ENCODE peak calls at places on chromosome 5, in eight cellular contexts. W, Y, L, S, V, G, O and T are unnamed samples.

GRCh38 chr5:116137544-116138378 is 52.9 kb downstream of the COMMD10 start:
- DNase-seq in S (no peak), L (peak), Y (no peak), V (no peak), W (peak), O (no peak), G (peak), T (no peak)

GRCh38 chr5:16750445-16750844 is 133.6 kb upstream of the RETREG1 start:
- DNase-seq in L (no peak), G (no peak), S (no peak), O (no peak), W (no peak), V (no peak), Y (no peak), T (no peak)

GRCh38 chr5:111142932-111143331 is 50.8 kb downstream of the WDR36 start:
- DNase-seq in W (peak), Y (no peak), V (no peak), G (peak), L (no peak), O (no peak), S (no peak), T (no peak)

GRCh38 chr5:159451197-159452052 is 121.1 kb upstream of the IL12B start:
- DNase-seq in V (no peak), O (no peak), Y (no peak), W (peak), L (peak), G (peak), S (peak), T (no peak)

GRCh38 chr5:6365142-6365976 is 13.0 kb downstream of the MED10 start:
- DNase-seq in V (no peak), Y (no peak), G (peak), W (peak), O (no peak), S (peak), L (peak), T (no peak)

GRCh38 chr5:55218966-55219365 is 8.1 kb downstream of the MCIDAS start:
- DNase-seq in L (peak), S (no peak), G (no peak), O (no peak), Y (no peak), W (no peak), V (no peak), T (peak)

GRCh38 chr5:90134892-90135291 is 274.7 kb downstream of the CETN3 start:
- DNase-seq in Y (no peak), W (peak), O (peak), G (peak), L (no peak), V (no peak), S (peak), T (peak)

GRCh38 chr5:89372176-89372575 is 489.2 kb upstream of the MEF2C start:
- DNase-seq in S (no peak), O (no peak), V (no peak), Y (no peak), G (peak), W (no peak), L (no peak), T (no peak)

GRCh38 chr5:139670369-139671095 is 22.4 kb downstream of the CXXC5 start:
- DNase-seq in S (peak), G (no peak), W (no peak), V (no peak), Y (no peak), O (no peak), L (no peak), T (peak)

GRCh38 chr5:27830551-27830950 is 792.2 kb upstream of the CDH9 start:
- DNase-seq in L (no peak), G (no peak), W (peak), V (no peak), S (no peak), O (no peak), Y (no peak), T (no peak)

GRCh38 chr5:171667341-171668096 is 118.1 kb upstream of the SMIM23 start:
- DNase-seq in O (peak), Y (no peak), S (peak), V (no peak), G (peak), W (peak), L (peak), T (no peak)

GRCh38 chr5:117110548-117110947 is 535.9 kb upstream of the SEMA6A start:
- DNase-seq in Y (no peak), W (no peak), G (no peak), V (no peak), O (no peak), L (no peak), S (no peak), T (no peak)

DNA sequence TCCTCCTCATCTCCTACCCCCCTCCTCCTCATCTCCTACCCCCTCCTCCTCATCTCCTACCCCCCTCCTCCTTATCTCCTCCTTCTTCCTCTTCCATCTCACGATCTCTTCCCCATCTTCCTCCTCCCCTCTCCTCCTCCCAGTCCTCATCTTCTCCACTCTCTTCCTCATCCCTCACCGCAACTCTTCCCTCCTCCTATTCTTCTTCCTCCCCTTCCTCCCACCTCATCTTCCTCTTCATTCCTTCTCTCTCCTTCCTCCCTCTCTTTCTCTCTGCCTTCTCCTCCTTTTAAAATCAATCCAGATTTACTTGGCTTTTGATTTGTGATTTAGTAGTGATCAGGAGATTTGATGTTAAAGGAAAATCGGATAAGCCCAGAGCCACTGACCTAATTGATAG is 15.0 kb upstream of the BOD1 start:
- DNase-seq in V (no peak), Y (no peak), S (no peak), L (no peak), W (no peak), O (no peak), G (no peak), T (no peak)
- H3K27ac ChIP-seq in V (no peak), Y (no peak), S (no peak), L (no peak), W (no peak), O (no peak), G (no peak), T (no peak)

GRCh38 chr5:132773114-132773513 is 3.9 kb downstream of the SEPTIN8 start:
- DNase-seq in O (no peak), W (no peak), S (no peak), G (no peak), L (no peak), Y (no peak), V (no peak), T (no peak)
- H3K27ac ChIP-seq in O (no peak), W (no peak), S (no peak), G (no peak), L (no peak), Y (no peak), V (no peak), T (no peak)

GRCh38 chr5:174690256-174690655 is 34.1 kb upstream of the MSX2 start:
- DNase-seq in L (no peak), S (peak), G (peak), Y (no peak), W (peak), O (no peak), V (no peak), T (no peak)
- H3K27ac ChIP-seq in L (no peak), S (no peak), G (no peak), Y (no peak), W (no peak), O (no peak), V (no peak), T (no peak)

DNA sequence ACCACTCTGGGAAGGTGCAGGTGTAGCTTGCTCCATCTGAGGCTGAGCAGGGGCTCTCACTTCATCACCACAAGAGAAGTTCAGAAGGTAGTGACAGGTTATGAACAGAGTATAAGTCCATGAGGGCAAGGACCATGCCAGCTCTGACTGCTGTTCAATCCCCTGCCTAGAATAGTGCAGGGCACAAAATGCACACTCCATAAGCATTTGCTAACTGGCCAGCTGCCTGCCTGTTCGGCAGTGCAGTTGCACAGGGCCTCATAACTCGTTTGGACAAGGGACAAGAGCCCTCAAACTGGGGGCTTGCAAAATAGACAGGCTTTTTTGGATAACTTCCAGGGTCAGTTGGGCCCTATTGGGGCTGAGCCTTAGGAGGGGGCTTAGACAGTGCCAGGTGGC is 21.1 kb downstream of the SPARC start:
- DNase-seq in O (no peak), S (no peak), Y (no peak), W (peak), V (no peak), L (no peak), G (no peak), T (no peak)
- H3K27ac ChIP-seq in O (peak), S (peak), Y (peak), W (no peak), V (no peak), L (peak), G (peak), T (no peak)

GRCh38 chr5:149433524-149434131 is 54.5 kb upstream of the IL17B start:
- DNase-seq in O (no peak), V (no peak), Y (no peak), W (peak), S (no peak), G (no peak), L (no peak), T (no peak)
- H3K27ac ChIP-seq in O (no peak), V (no peak), Y (no peak), W (peak), S (no peak), G (no peak), L (peak), T (no peak)